ENCODE peak calls at places on chromosomes 4 and X, in six cellular contexts. Z, T, J, E, C and F are unnamed samples.
A peak's percentile ranks its signal among the peaks of the same experiment; 100 is the strongest.

GRCh38 chr4:45638641-45639040 is 485.2 kb downstream of the GABRG1 start:
- DNase-seq in Z (no peak), T (no peak), J (no peak), E (no peak), C (no peak), F (no peak)

GRCh38 chr4:180060159-180060889 is 2182.9 kb upstream of the TENM3 start:
- DNase-seq in Z (no peak), T (no peak), J (no peak), E (no peak), C (no peak), F (no peak)

GRCh38 chr4:167578906-167579305 is 344.6 kb upstream of the SPOCK3 start:
- DNase-seq in Z (no peak), T (no peak), J (no peak), E (no peak), C (no peak), F (no peak)

GRCh38 chr4:22986881-22987280 is 294.1 kb downstream of the GBA3 start:
- DNase-seq in Z (no peak), T (no peak), J (no peak), E (no peak), C (no peak), F (no peak)

GRCh38 chr4:177441061-177441802 is 1.0 kb downstream of the AGA start:
- DNase-seq in Z (no peak), T (no peak), J (no peak), E (no peak), C (no peak), F (peak; percentile 28)

GRCh38 chr4:2094545-2094944 is 35.4 kb downstream of the NAT8L start:
- DNase-seq in Z (no peak), T (no peak), J (no peak), E (no peak), C (no peak), F (no peak)

GRCh38 chrX:27715610-27716009 is 92.2 kb upstream of the MAGEB10 start:
- DNase-seq in Z (no peak), T (no peak), J (no peak), E (no peak), C (no peak), F (no peak)

GRCh38 chr4:24763631-24764302 is 31.6 kb upstream of the SOD3 start:
- DNase-seq in Z (no peak), T (peak; percentile 69), J (no peak), E (no peak), C (no peak), F (no peak)

GRCh38 chrX:14039344-14039743 is 9.7 kb upstream of the GEMIN8 start:
- DNase-seq in Z (no peak), T (no peak), J (no peak), E (no peak), C (no peak), F (peak; percentile 47)

GRCh38 chr4:7390906-7391636 is 43.7 kb downstream of the PSAPL1 start:
- DNase-seq in Z (no peak), T (no peak), J (no peak), E (peak; percentile 13), C (no peak), F (no peak)

GRCh38 chr4:17492058-17492741 is 19.7 kb downstream of the QDPR start:
- DNase-seq in Z (peak; percentile 63), T (no peak), J (no peak), E (no peak), C (no peak), F (no peak)

GRCh38 chr4:3305610-3306371 is 13.0 kb downstream of the RGS12 start:
- DNase-seq in Z (peak; percentile 41), T (no peak), J (peak; percentile 31), E (no peak), C (no peak), F (no peak)

GRCh38 chr4:121881213-121881612 is 10.9 kb upstream of the BBS7 start:
- DNase-seq in Z (no peak), T (no peak), J (no peak), E (no peak), C (no peak), F (no peak)

GRCh38 chr4:111641813-111642579 is 503.3 kb upstream of the FAM241A start:
- DNase-seq in Z (no peak), T (peak; percentile 65), J (peak; percentile 61), E (peak; percentile 67), C (no peak), F (peak; percentile 53)

GRCh38 chrX:37871626-37872302 is 24.4 kb upstream of the DYNLT3 start:
- DNase-seq in Z (no peak), T (peak; percentile 62), J (peak; percentile 66), E (no peak), C (no peak), F (no peak)

GRCh38 chrX:148577711-148578110 is 77.3 kb downstream of the AFF2 start:
- DNase-seq in Z (no peak), T (no peak), J (no peak), E (no peak), C (no peak), F (no peak)

GRCh38 chrX:96685205-96686099 is 810 bp downstream of the DIAPH2 start:
- DNase-seq in Z (peak; percentile 55), T (no peak), J (peak; percentile 70), E (peak; percentile 33), C (peak; percentile 21), F (peak; percentile 29)

GRCh38 chrX:40483502-40483901 is 97.3 kb upstream of the ATP6AP2 start:
- DNase-seq in Z (no peak), T (no peak), J (no peak), E (no peak), C (no peak), F (no peak)

GRCh38 chr4:1683903-1684755 is at the start of gene FAM53A:
- DNase-seq in Z (peak; percentile 96), T (no peak), J (peak; percentile 94), E (peak; percentile 93), C (peak; percentile 96), F (peak; percentile 97)

DNA sequence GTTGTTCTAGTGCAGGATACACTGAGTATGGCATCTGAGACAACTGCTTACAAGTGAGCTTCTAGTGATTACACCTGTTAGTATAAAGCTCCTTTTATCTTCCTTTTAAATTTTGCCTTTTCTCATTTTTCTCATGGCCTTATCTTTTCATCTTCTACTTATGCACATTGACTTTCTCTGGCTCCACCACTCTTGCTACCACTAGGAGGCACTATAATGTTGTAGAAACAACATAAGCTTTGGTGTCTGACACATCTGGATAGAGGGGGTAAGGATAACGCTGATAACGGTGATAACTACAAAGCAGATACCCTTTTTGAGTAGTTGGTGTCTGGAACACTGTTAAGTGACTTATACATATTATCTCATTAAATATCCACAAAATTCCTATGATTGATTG is 187.4 kb upstream of the TEX13C start:
- DNase-seq in Z (no peak), T (no peak), J (no peak), E (no peak), C (no peak), F (peak; percentile 6)
- TF ChIP-seq CTCF in Z (peak; percentile 35), T (peak; percentile 39), J (no peak), E (peak; percentile 86), C (no peak), F (peak; percentile 33)

GRCh38 chr4:85165808-85166207 is 199.3 kb upstream of the WDFY3 start:
- DNase-seq in Z (no peak), T (no peak), J (no peak), E (no peak), C (no peak), F (no peak)
- TF ChIP-seq CTCF in Z (no peak), T (no peak), J (no peak), E (peak; percentile 25), C (no peak), F (no peak)

GRCh38 chrX:105876658-105877057 is 54.3 kb downstream of the NRK start:
- DNase-seq in Z (no peak), T (no peak), J (no peak), E (no peak), C (no peak), F (no peak)
- TF ChIP-seq CTCF in Z (peak; percentile 39), T (peak; percentile 47), J (no peak), E (peak; percentile 61), C (no peak), F (peak; percentile 20)

GRCh38 chr4:182837831-182838230 is 79.4 kb downstream of the DCTD start:
- DNase-seq in Z (no peak), T (no peak), J (no peak), E (no peak), C (no peak), F (no peak)

GRCh38 chr4:182832352-182833120 is 84.7 kb downstream of the DCTD start:
- DNase-seq in Z (no peak), T (no peak), J (no peak), E (no peak), C (no peak), F (no peak)

GRCh38 chr4:182831376-182831775 is 85.8 kb downstream of the DCTD start:
- DNase-seq in Z (no peak), T (no peak), J (no peak), E (no peak), C (no peak), F (no peak)

GRCh38 chr4:182839256-182839655 is 77.9 kb downstream of the DCTD start:
- DNase-seq in Z (no peak), T (no peak), J (no peak), E (no peak), C (no peak), F (no peak)

GRCh38 chr4:182835006-182835740 is 82.0 kb downstream of the DCTD start:
- DNase-seq in Z (no peak), T (no peak), J (no peak), E (peak; percentile 56), C (no peak), F (no peak)
- TF ChIP-seq CTCF in Z (no peak), T (no peak), J (no peak), E (peak; percentile 58), C (no peak), F (no peak)

DNA sequence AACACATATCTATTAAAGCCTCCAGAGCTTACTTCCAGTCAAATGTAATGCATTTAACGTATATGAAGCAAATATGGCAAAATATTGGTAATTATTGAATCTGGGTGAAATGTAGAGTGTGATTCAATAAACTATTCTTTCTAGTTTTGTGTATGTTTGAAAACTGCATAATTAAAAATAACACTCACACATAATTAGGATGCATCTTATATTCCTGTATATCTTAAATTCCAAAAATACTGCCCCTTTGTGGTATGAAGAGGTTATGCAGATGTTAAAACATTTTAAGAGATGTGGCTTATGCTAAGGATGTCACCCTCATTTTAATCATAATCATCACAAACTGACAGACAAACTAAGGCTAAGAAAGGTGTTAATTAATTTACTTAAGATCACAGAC is 182.9 kb downstream of the COX18 start:
- DNase-seq in Z (no peak), T (no peak), J (no peak), E (no peak), C (no peak), F (no peak)
- TF ChIP-seq CTCF in Z (no peak), T (peak; percentile 16), J (no peak), E (peak; percentile 66), C (no peak), F (peak; percentile 29)